ENCODE peak calls at places on chromosomes 13 and 19, in four cellular contexts. O is HL-60, I is right atrium auricular region, D is IMR-90. U is an unnamed sample.

GRCh38 chr19:9909251-9909650 is 27.1 kb downstream of the OLFM2 start:
- DNase-seq in O (no peak), I (no peak), D (no peak), U (no peak)

GRCh38 chr13:110276553-110276950 is 30.4 kb downstream of the COL4A1 start:
- DNase-seq in O (no peak), I (no peak), D (no peak), U (no peak)

GRCh38 chr19:29715695-29716581 is 877 bp upstream of the C19orf12 start:
- DNase-seq in O (peak; percentile 4), I (no peak), D (no peak), U (peak; percentile 10)

GRCh38 chr13:37966266-37966665 is 96.7 kb upstream of the TRPC4 start:
- DNase-seq in O (no peak), I (no peak), D (no peak), U (peak; percentile 44)

GRCh38 chr13:98541211-98541610 is 35.7 kb downstream of the STK24 start:
- DNase-seq in O (no peak), I (no peak), D (no peak), U (no peak)

GRCh38 chr19:1472227-1473055 is 6.6 kb downstream of the C19orf25 start:
- DNase-seq in O (no peak), I (no peak), D (no peak), U (no peak)

GRCh38 chr13:45861352-45861751 is 9.8 kb upstream of the SIAH3 start:
- DNase-seq in O (no peak), I (no peak), D (peak; percentile 18), U (peak; percentile 50)

GRCh38 chr19:41098762-41099161 is 10.5 kb downstream of the CYP2A13 start:
- DNase-seq in O (no peak), I (no peak), D (no peak), U (no peak)

GRCh38 chr13:101529419-101529818 is 76.9 kb downstream of the ITGBL1 start:
- DNase-seq in O (no peak), I (no peak), D (peak; percentile 90), U (no peak)

GRCh38 chr13:27663947-27664346 is 42.3 kb downstream of the POLR1D start:
- DNase-seq in O (no peak), I (no peak), D (no peak), U (no peak)

GRCh38 chr13:36847541-36848045 is 28.6 kb downstream of the RFXAP start:
- DNase-seq in O (no peak), I (no peak), D (no peak), U (no peak)

GRCh38 chr13:36848228-36848982 is 29.4 kb downstream of the RFXAP start:
- DNase-seq in O (peak; percentile 23), I (no peak), D (peak; percentile 19), U (no peak)

DNA sequence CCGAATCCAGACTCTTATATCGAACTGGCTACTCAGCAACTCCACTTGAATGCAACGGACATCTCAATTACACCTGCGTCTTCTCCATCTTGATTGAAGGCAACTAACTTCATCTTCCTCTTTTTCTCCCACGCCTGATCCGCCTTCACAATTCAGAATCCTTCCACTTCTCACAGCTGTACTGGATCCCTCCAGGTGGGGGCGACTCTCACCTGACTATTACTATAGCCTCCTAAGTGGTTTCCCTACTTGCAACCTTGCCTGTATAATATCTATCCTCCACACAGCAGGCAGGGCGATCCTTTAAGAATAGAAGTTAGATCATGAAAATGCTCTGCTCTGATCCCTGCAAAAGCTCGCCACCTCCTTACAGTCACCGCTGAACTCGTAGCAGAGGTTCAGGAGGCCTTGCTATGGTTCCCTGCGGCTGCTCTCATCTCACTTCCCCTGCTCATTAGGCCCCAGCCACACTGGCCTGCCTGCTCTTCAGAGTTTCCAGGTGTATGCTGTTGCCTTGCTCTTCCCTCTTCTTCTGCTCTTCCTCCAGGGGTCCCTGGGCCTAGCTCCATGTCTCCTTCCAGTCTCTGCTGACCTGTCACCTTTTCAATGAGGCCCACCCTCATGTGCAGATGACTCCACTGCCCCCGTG is 31.9 kb downstream of the RFXAP start:
- DNase-seq in O (peak; percentile 72), I (no peak), D (no peak), U (no peak)
- TF ChIP-seq CTCF in O (no peak), I (no peak), D (peak; percentile 28), U (peak; percentile 15)

DNA sequence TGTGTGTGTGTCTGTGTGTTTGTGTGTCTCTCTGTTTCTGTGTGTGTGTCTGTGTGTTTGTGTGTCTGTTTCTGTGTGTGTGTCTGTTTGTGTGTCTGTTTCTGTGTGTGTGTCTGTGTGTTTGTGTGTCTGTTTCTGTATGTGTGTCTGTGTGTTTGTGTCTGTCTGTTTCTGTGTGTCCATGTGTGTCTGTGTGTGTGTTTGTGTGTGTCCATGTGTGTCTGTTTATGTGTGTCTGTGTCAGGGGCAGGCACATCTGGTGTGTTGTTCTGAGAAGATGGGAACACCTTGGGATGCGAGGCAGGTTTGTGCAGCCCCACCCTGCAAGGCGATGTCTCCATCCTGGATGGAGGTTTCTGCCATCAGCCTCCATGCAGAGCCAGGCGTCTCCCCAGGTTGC is 275.8 kb upstream of the SOX1 start:
- DNase-seq in O (no peak), I (no peak), D (no peak), U (no peak)
- H3K27me3 ChIP-seq in O (no peaks in the 10 kb centered on the region), I (no peaks in the 10 kb centered on the region), D (no peaks in the 10 kb centered on the region), U (no peaks in the 10 kb centered on the region)

GRCh38 chr19:57687363-57688010 is 5.7 kb downstream of the ZNF551 start:
- DNase-seq in O (no peak), I (no peak), D (no peak), U (no peak)

GRCh38 chr19:57686727-57687126 is 5.0 kb downstream of the ZNF551 start:
- DNase-seq in O (no peak), I (no peak), D (no peak), U (no peak)

GRCh38 chr19:57688011-57688763 is 6.4 kb downstream of the ZNF551 start:
- DNase-seq in O (no peak), I (no peak), D (no peak), U (peak; percentile 22)

DNA sequence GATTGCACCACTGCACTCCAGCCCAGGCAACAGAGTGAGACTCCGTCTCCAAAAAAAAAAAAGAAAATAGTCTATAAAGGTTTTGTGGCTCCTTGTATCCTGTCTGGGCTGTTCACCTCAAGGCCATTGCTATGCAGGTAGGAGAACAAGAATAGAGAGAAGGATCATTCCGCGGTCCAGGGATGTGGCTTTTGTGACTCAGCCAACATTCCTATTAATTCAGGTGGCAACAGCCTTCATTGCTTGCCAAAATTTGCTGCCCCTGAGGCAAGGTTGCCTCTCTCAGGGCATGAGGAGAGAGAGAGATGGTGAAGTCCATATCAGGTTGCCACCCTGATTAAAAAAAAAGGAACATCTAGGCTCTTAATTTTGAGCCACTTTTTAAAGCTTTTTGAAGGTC is 8.0 kb downstream of the ZNF551 start:
- DNase-seq in O (no peak), I (no peak), D (no peak), U (peak; percentile 91)
- H3K4me3 ChIP-seq in O (no peak overlapping the region), I (no peak overlapping the region), D (no peak overlapping the region), U (no peak overlapping the region)

GRCh38 chr19:7902796-7903243 is 857 bp upstream of the MAP2K7 start:
- DNase-seq in O (no peak), I (no peak), D (no peak), U (peak; percentile 40)

GRCh38 chr19:7904074-7905020 is 670 bp downstream of the MAP2K7 start:
- DNase-seq in O (peak; percentile 28), I (no peak), D (no peak), U (no peak)

GRCh38 chr19:7905298-7905697 is 1.6 kb downstream of the MAP2K7 start:
- DNase-seq in O (no peak), I (no peak), D (no peak), U (no peak)

GRCh38 chr19:7901337-7901736 is 2.3 kb upstream of the MAP2K7 start:
- DNase-seq in O (no peak), I (no peak), D (no peak), U (no peak)

GRCh38 chr19:7903244-7904073 is at the start of gene MAP2K7:
- DNase-seq in O (peak; percentile 100), I (peak; percentile 100), D (peak; percentile 99), U (peak; percentile 96)
- TF ChIP-seq CTCF in O (peak; percentile 65), I (no peak), D (peak; percentile 80), U (peak; percentile 67)

GRCh38 chr19:46179076-46179740 is 31.2 kb downstream of the IGFL2 start:
- DNase-seq in O (no peak), I (no peak), D (no peak), U (no peak)
- H3K27me3 ChIP-seq in O (peaks cover 5% of the 10 kb centered on the region), I (no peaks in the 10 kb centered on the region), D (peaks cover 31% of the 10 kb centered on the region), U (peaks cover 7% of the 10 kb centered on the region)

DNA sequence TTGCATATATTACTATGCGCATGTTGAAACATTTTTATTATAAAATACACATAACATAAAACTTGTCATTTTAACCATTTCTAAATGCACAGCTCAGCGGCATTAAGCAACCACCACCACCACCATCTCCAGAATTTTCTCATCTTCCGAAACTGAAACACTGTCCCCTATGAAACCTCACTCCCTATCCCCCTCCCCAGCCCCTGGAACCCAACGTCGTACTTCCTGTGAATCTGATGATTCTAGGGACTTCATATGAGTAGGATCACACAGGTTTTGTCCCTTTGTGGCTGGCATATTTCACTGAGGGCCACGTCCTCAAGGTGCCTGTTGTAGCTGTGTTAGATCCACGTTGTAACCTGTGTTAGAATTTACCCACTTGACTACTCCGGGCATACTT is 716 bp upstream of the MAP2K2 start:
- DNase-seq in O (no peak), I (no peak), D (no peak), U (no peak)
- H3K4me3 ChIP-seq in O (no peak overlapping the region), I (peak overlapping the region; percentile 89), D (no peak overlapping the region), U (peak overlapping the region; percentile 97)

U was measured in bronchial epithelial cell.